ENCODE peak calls at places on chromosomes 7 and 10, in seven cellular contexts. K, D, N, V, Y, A and J are unnamed samples.

GRCh38 chr7:112266595-112267270 is 60.2 kb downstream of the ZNF277 start:
- DNase-seq in K (no peak), D (peak; percentile 65), N (no peak), V (no peak), Y (no peak), A (no peak), J (no peak)

GRCh38 chr7:33186187-33186586 is 56.8 kb downstream of the BBS9 start:
- DNase-seq in K (no peak), D (no peak), N (no peak), V (peak; percentile 26), Y (no peak), A (peak; percentile 60), J (no peak)

GRCh38 chr10:75525646-75526045 is 94.2 kb downstream of the LRMDA start:
- DNase-seq in K (no peak), D (no peak), N (no peak), V (no peak), Y (no peak), A (no peak), J (no peak)

GRCh38 chr7:142300689-142301088 is 42.8 kb upstream of the PRSS58 start:
- DNase-seq in K (no peak), D (peak; percentile 68), N (no peak), V (peak; percentile 46), Y (peak; percentile 33), A (peak; percentile 72), J (no peak)

GRCh38 chr7:151704969-151705743 is 171.8 kb downstream of the PRKAG2 start:
- DNase-seq in K (no peak), D (no peak), N (peak; percentile 63), V (no peak), Y (no peak), A (peak; percentile 84), J (no peak)

GRCh38 chr7:111473449-111474198 is 88.7 kb downstream of the IMMP2L start:
- DNase-seq in K (no peak), D (no peak), N (no peak), V (no peak), Y (no peak), A (no peak), J (no peak)

GRCh38 chr10:18140149-18140956 is at the start of gene CACNB2:
- DNase-seq in K (peak; percentile 20), D (no peak), N (peak; percentile 84), V (no peak), Y (no peak), A (peak; percentile 80), J (peak; percentile 19)

GRCh38 chr7:46830-47140 is 145.6 kb upstream of the FAM20C start:
- DNase-seq in K (no peak), D (no peak), N (no peak), V (no peak), Y (no peak), A (no peak), J (no peak)

GRCh38 chr7:64101943-64102655 is 56.9 kb downstream of the ZNF727 start:
- DNase-seq in K (no peak), D (no peak), N (no peak), V (no peak), Y (no peak), A (no peak), J (no peak)

GRCh38 chr7:116524609-116525297 is at the start of gene CAV1:
- DNase-seq in K (no peak), D (no peak), N (peak; percentile 75), V (peak; percentile 99), Y (peak; percentile 67), A (peak; percentile 79), J (peak; percentile 21)

GRCh38 chr10:124745678-124746077 is 1.5 kb upstream of the FAM53B start:
- DNase-seq in K (peak; percentile 36), D (peak; percentile 75), N (no peak), V (peak; percentile 58), Y (no peak), A (no peak), J (no peak)

GRCh38 chr10:124447741-124448466 is 1.9 kb downstream of the NKX1-2 start:
- DNase-seq in K (no peak), D (no peak), N (peak; percentile 48), V (no peak), Y (no peak), A (peak; percentile 81), J (no peak)

GRCh38 chr7:26265499-26266075 is 26.1 kb upstream of the SNX10 start:
- DNase-seq in K (no peak), D (no peak), N (no peak), V (no peak), Y (no peak), A (no peak), J (no peak)

GRCh38 chr10:132100556-132101349 is 35.0 kb downstream of the JAKMIP3 start:
- DNase-seq in K (no peak), D (no peak), N (no peak), V (no peak), Y (no peak), A (no peak), J (no peak)

GRCh38 chr10:109282510-109282909 is 640.8 kb downstream of the XPNPEP1 start:
- DNase-seq in K (no peak), D (no peak), N (no peak), V (peak; percentile 60), Y (no peak), A (no peak), J (no peak)

GRCh38 chr10:70567603-70568002 is 34.9 kb downstream of the PRF1 start:
- DNase-seq in K (no peak), D (no peak), N (no peak), V (no peak), Y (no peak), A (no peak), J (peak; percentile 18)

GRCh38 chr10:60446855-60447254 is 57.2 kb upstream of the ANK3 start:
- DNase-seq in K (peak; percentile 26), D (peak; percentile 19), N (no peak), V (no peak), Y (peak; percentile 63), A (no peak), J (no peak)

GRCh38 chr7:130144632-130145171 is 60.5 kb downstream of the TMEM209 start:
- DNase-seq in K (no peak), D (no peak), N (no peak), V (peak; percentile 38), Y (peak; percentile 43), A (no peak), J (no peak)

GRCh38 chr7:104946338-104946737 is 67.7 kb upstream of the KMT2E start:
- DNase-seq in K (no peak), D (no peak), N (no peak), V (no peak), Y (no peak), A (no peak), J (no peak)

GRCh38 chr10:35470535-35470934 is 134.2 kb downstream of the CCNY start:
- DNase-seq in K (no peak), D (no peak), N (peak; percentile 41), V (no peak), Y (no peak), A (peak; percentile 60), J (no peak)

GRCh38 chr7:130904792-130905191 is 170.8 kb upstream of the KLF14 start:
- DNase-seq in K (no peak), D (no peak), N (no peak), V (no peak), Y (no peak), A (no peak), J (no peak)

GRCh38 chr7:85529197-85529596 is 342.3 kb upstream of the SEMA3D start:
- DNase-seq in K (no peak), D (no peak), N (no peak), V (no peak), Y (no peak), A (no peak), J (no peak)

GRCh38 chr10:121449457-121450045 is 148.7 kb downstream of the FGFR2 start:
- DNase-seq in K (no peak), D (no peak), N (peak; percentile 23), V (peak; percentile 35), Y (peak; percentile 15), A (no peak), J (no peak)

GRCh38 chr10:58704226-58705200 is 191.8 kb downstream of the BICC1 start:
- DNase-seq in K (no peak), D (no peak), N (no peak), V (no peak), Y (no peak), A (no peak), J (no peak)

GRCh38 chr7:159027803-159028455 is 116.7 kb downstream of the VIPR2 start:
- DNase-seq in K (peak; percentile 8), D (peak; percentile 65), N (peak; percentile 41), V (peak; percentile 65), Y (no peak), A (no peak), J (no peak)

GRCh38 chr10:33655165-33655815 is 320.8 kb upstream of the NRP1 start:
- DNase-seq in K (no peak), D (no peak), N (no peak), V (no peak), Y (no peak), A (no peak), J (no peak)